ENCODE peak calls at places on chromosomes 1 and 21, in nine cellular contexts. A, F, M, Y, H, R, I, Q and Z are unnamed samples.

GRCh38 chr1:26996665-26997064 is 3.2 kb downstream of the TRNP1 start:
- DNase-seq in A (no peak), F (no peak), M (no peak), Y (no peak), H (no peak), R (no peak), I (no peak), Q (no peak), Z (no peak)

GRCh38 chr1:155044812-155045690 is 6.1 kb upstream of the ADAM15 start:
- DNase-seq in A (peak; percentile 45), F (peak; percentile 60), M (peak; percentile 52), Y (peak; percentile 96), H (peak; percentile 90), R (peak; percentile 55), I (peak; percentile 88), Q (peak; percentile 88), Z (peak; percentile 87)

GRCh38 chr1:41454406-41454805 is 30.1 kb downstream of the EDN2 start:
- DNase-seq in A (no peak), F (no peak), M (no peak), Y (no peak), H (no peak), R (peak; percentile 62), I (peak; percentile 51), Q (no peak), Z (no peak)

GRCh38 chr1:157310401-157310800 is 172.2 kb upstream of the ETV3 start:
- DNase-seq in A (no peak), F (no peak), M (no peak), Y (no peak), H (no peak), R (no peak), I (no peak), Q (no peak), Z (no peak)

GRCh38 chr1:42768172-42768571 is 1.1 kb downstream of the C1orf50 start:
- DNase-seq in A (no peak), F (no peak), M (no peak), Y (no peak), H (no peak), R (no peak), I (no peak), Q (no peak), Z (no peak)

GRCh38 chr1:4971666-4972065 is 317.3 kb downstream of the AJAP1 start:
- DNase-seq in A (no peak), F (no peak), M (no peak), Y (peak; percentile 2), H (no peak), R (no peak), I (no peak), Q (no peak), Z (no peak)

GRCh38 chr1:179178965-179179364 is 50.5 kb downstream of the ABL2 start:
- DNase-seq in A (no peak), F (no peak), M (no peak), Y (no peak), H (no peak), R (peak; percentile 68), I (no peak), Q (no peak), Z (no peak)

GRCh38 chr1:175089319-175089718 is 21.7 kb downstream of the TNN start:
- DNase-seq in A (no peak), F (no peak), M (peak; percentile 14), Y (no peak), H (no peak), R (no peak), I (peak; percentile 50), Q (no peak), Z (no peak)

GRCh38 chr1:89608627-89609338 is 24.1 kb upstream of the LRRC8C start:
- DNase-seq in A (no peak), F (no peak), M (no peak), Y (no peak), H (peak; percentile 76), R (peak; percentile 23), I (no peak), Q (no peak), Z (no peak)

GRCh38 chr1:113282897-113283285 is 107.4 kb upstream of the MAGI3 start:
- DNase-seq in A (no peak), F (no peak), M (no peak), Y (no peak), H (no peak), R (no peak), I (no peak), Q (no peak), Z (no peak)

GRCh38 chr1:161198206-161198876 is 513 bp downstream of the ADAMTS4 start:
- DNase-seq in A (no peak), F (no peak), M (no peak), Y (no peak), H (peak; percentile 77), R (no peak), I (peak; percentile 53), Q (no peak), Z (no peak)

GRCh38 chr1:47785561-47786271 is 211.5 kb downstream of the TRABD2B start:
- DNase-seq in A (no peak), F (no peak), M (peak; percentile 12), Y (peak; percentile 61), H (no peak), R (peak; percentile 6), I (peak; percentile 44), Q (no peak), Z (no peak)

GRCh38 chr1:230124187-230125128 is 57.4 kb downstream of the GALNT2 start:
- DNase-seq in A (no peak), F (peak; percentile 92), M (no peak), Y (no peak), H (no peak), R (no peak), I (no peak), Q (no peak), Z (no peak)

DNA sequence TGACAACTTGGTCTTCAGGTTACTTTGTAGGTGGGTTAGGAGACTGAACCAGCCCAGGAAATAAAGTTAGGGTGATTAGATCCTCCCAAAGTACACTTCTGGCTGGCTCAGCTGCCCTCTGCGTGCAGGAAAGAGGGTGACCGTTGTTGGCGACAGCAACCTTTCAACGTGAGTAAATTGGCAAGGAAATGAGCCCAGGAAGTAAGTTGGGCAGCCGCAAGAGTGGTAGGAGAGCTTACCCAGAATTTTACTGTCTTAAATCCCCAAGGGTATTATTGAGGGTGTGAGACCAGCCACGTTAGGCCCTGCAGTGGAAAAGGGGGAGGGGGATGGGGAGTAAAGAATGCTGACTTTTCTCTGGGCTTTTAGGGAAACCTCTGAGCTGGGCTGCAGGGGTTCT is 1.6 kb downstream of the TENT5C start:
- DNase-seq in A (no peak), F (peak; percentile 84), M (peak; percentile 32), Y (peak; percentile 57), H (no peak), R (peak; percentile 9), I (peak; percentile 49), Q (peak; percentile 75), Z (peak; percentile 54)
- H3K27ac ChIP-seq in A (peak overlapping the region; percentile 69), F (peak overlapping the region; percentile 93), M (no peak overlapping the region), Y (no peak overlapping the region), H (peak overlapping the region; percentile 78), R (no peak overlapping the region), I (peak overlapping the region; percentile 81), Q (peak overlapping the region; percentile 32), Z (peak overlapping the region; percentile 52)

GRCh38 chr21:24938592-24938991 is 668.7 kb downstream of the MRPL39 start:
- DNase-seq in A (no peak), F (no peak), M (no peak), Y (no peak), H (no peak), R (no peak), I (no peak), Q (no peak), Z (no peak)

GRCh38 chr21:24939288-24939687 is 668.0 kb downstream of the MRPL39 start:
- DNase-seq in A (no peak), F (no peak), M (no peak), Y (peak; percentile 57), H (no peak), R (no peak), I (no peak), Q (peak; percentile 43), Z (no peak)

GRCh38 chr21:24941316-24942185 is 665.7 kb downstream of the MRPL39 start:
- DNase-seq in A (no peak), F (no peak), M (no peak), Y (no peak), H (peak; percentile 39), R (no peak), I (no peak), Q (peak; percentile 55), Z (no peak)
- H3K4me1 ChIP-seq in A (no peaks in the 10 kb centered on the region), F (no peaks in the 10 kb centered on the region), M (no peaks in the 10 kb centered on the region), Y (no peaks in the 10 kb centered on the region), H (no peaks in the 10 kb centered on the region), R (no peaks in the 10 kb centered on the region), I (no peaks in the 10 kb centered on the region), Q (peaks cover 25% of the 10 kb centered on the region), Z (no peaks in the 10 kb centered on the region)

DNA sequence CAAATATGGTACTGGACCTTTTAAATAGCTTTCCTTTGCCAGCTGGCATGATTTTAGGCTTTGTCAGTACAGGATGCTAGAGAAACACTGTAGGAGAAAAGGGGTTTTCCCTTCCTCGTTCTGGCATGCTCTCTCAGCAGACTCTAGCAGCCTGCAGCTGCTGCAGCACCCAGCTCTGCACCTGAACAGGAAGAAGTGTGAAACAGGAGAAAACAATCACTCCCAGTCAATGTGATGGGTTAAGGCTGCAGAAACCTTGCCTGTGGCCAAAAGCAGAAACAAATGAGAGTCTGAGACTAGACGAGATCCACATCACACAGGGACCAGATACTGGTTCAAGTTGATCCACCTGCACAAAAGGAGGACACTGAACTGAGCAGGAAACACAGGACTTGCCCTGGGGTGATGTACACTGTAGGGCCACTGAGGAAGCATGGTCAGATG is 21.2 kb downstream of the OVGP1 start:
- DNase-seq in A (no peak), F (peak; percentile 68), M (no peak), Y (no peak), H (no peak), R (peak; percentile 58), I (no peak), Q (peak; percentile 82), Z (peak; percentile 55)
- H3K27ac ChIP-seq in A (no peak overlapping the region), F (peak overlapping the region; percentile 62), M (no peak overlapping the region), Y (no peak overlapping the region), H (no peak overlapping the region), R (no peak overlapping the region), I (no peak overlapping the region), Q (no peak overlapping the region), Z (no peak overlapping the region)

DNA sequence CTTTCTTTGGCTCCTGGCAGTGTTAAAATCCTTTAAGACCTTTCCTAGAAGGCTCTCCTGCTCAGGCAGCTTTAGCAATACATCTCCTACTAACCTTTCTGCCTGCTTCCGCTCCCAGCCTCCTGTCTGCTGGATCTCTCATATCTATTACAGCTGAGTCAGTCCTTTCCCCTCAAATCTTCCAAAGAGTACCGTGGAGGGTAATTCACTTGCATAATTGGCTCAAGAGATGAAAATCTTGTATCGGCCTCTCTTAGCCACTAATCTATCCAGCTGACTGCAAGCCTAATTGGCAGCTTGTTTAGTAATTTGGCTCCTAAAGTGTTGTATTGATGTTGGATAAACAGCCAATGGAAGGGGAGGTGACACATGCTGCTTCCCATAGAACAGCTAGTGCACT is 195.7 kb downstream of the GPATCH2 start:
- DNase-seq in A (no peak), F (no peak), M (peak; percentile 24), Y (no peak), H (no peak), R (no peak), I (no peak), Q (no peak), Z (no peak)
- H3K4me1 ChIP-seq in A (no peaks in the 10 kb centered on the region), F (no peaks in the 10 kb centered on the region), M (peaks cover 3% of the 10 kb centered on the region), Y (no peaks in the 10 kb centered on the region), H (no peaks in the 10 kb centered on the region), R (peaks cover 7% of the 10 kb centered on the region), I (no peaks in the 10 kb centered on the region), Q (no peaks in the 10 kb centered on the region), Z (no peaks in the 10 kb centered on the region)